ENCODE peak calls at places on chromosomes 11 and 22, in four cellular contexts. J, V, Q and U are unnamed samples.

GRCh38 chr11:28461338-28461737 is 353.1 kb downstream of the METTL15 start:
- DNase-seq in V (no peak), J (no peak), Q (no peak), U (no peak)

GRCh38 chr22:18068381-18068988 is 9.3 kb upstream of the PEX26 start:
- DNase-seq in J (no peak), Q (no peak), V (no peak), U (no peak)

GRCh38 chr11:119594639-119595249 is 134.3 kb downstream of the NECTIN1 start:
- DNase-seq in V (no peak), Q (no peak), J (no peak), U (no peak)

GRCh38 chr11:2599561-2600189 is 100.1 kb downstream of the KCNQ1OT1 start:
- DNase-seq in Q (no peak), V (no peak), J (no peak), U (no peak)

GRCh38 chr22:19886605-19887250 is 32.1 kb upstream of the GNB1L start:
- DNase-seq in J (no peak), Q (no peak), V (peak; percentile 90), U (no peak)

GRCh38 chr11:30552839-30553238 is 33.3 kb downstream of the MPPED2 start:
- DNase-seq in J (no peak), Q (no peak), V (no peak), U (no peak)

GRCh38 chr11:28713850-28714249 is 605.7 kb downstream of the METTL15 start:
- DNase-seq in J (no peak), V (no peak), Q (no peak), U (no peak)

GRCh38 chr11:124618863-124619262 is 3.8 kb upstream of the TBRG1 start:
- DNase-seq in V (no peak), Q (no peak), J (no peak), U (no peak)

GRCh38 chr11:3169952-3170755 is 5.0 kb upstream of the OSBPL5 start:
- DNase-seq in Q (no peak), J (no peak), V (no peak), U (no peak)

GRCh38 chr11:113384551-113384950 is 3.0 kb upstream of the ANKK1 start:
- DNase-seq in Q (no peak), J (no peak), V (no peak), U (peak; percentile 67)

GRCh38 chr22:31526275-31526674 is 29.9 kb downstream of the SFI1 start:
- DNase-seq in Q (no peak), J (no peak), V (no peak), U (no peak)

GRCh38 chr11:59174664-59175033 is 2.7 kb downstream of the DTX4 start:
- DNase-seq in Q (no peak), J (no peak), V (no peak), U (peak; percentile 78)

GRCh38 chr22:48870436-48870835 is 957.2 kb downstream of the BRD1 start:
- DNase-seq in V (no peak), Q (no peak), J (no peak), U (no peak)

GRCh38 chr11:67440229-67441081 is 2.8 kb downstream of the CORO1B start:
- DNase-seq in V (peak; percentile 27), J (no peak), Q (no peak), U (no peak)

GRCh38 chr11:127639916-127640315 is 639.3 kb upstream of the KIRREL3 start:
- DNase-seq in V (no peak), Q (no peak), J (no peak), U (no peak)

GRCh38 chr22:50626856-50627451 is 998 bp downstream of the ARSA start:
- DNase-seq in V (no peak), J (no peak), Q (no peak), U (peak; percentile 10)

GRCh38 chr22:28018461-28018927 is 99.4 kb upstream of the PITPNB start:
- DNase-seq in J (no peak), V (no peak), Q (no peak), U (no peak)

GRCh38 chr22:32466496-32466895 is 2.2 kb upstream of the BPIFC start:
- DNase-seq in V (no peak), J (no peak), Q (no peak), U (no peak)

GRCh38 chr11:102293873-102294601 is 23.2 kb upstream of the BIRC3 start:
- DNase-seq in Q (peak; percentile 83), J (peak; percentile 41), V (peak; percentile 86), U (peak; percentile 63)

GRCh38 chr22:20131856-20132685 is 467 bp downstream of the ZDHHC8 start:
- DNase-seq in V (no peak), J (peak; percentile 58), Q (no peak), U (peak; percentile 35)

GRCh38 chr11:120814531-120815259 is 209.2 kb upstream of the TBCEL start:
- DNase-seq in Q (no peak), J (no peak), V (no peak), U (no peak)

GRCh38 chr22:39177791-39178190 is 25.3 kb upstream of the CBX7 start:
- DNase-seq in J (no peak), Q (no peak), V (no peak), U (no peak)

GRCh38 chr11:9688716-9689511 is 25.0 kb downstream of the SWAP70 start:
- DNase-seq in V (peak; percentile 87), Q (no peak), J (peak; percentile 52), U (peak; percentile 44)

GRCh38 chr11:19892876-19893275 is 180.2 kb downstream of the NAV2 start:
- DNase-seq in J (no peak), Q (no peak), V (no peak), U (no peak)

GRCh38 chr11:65180877-65181568 is 705 bp upstream of the CAPN1 start:
- DNase-seq in V (peak; percentile 83), J (peak; percentile 95), Q (peak; percentile 68), U (peak; percentile 89)

GRCh38 chr11:119910056-119910455 is 181.1 kb upstream of the NECTIN1 start:
- DNase-seq in J (no peak), V (no peak), Q (no peak), U (peak; percentile 12)

GRCh38 chr22:24400726-24401596 is 26.4 kb upstream of the ADORA2A start:
- DNase-seq in Q (peak; percentile 45), J (no peak), V (peak; percentile 45), U (no peak)

GRCh38 chr11:47071341-47071740 is 105.3 kb downstream of the ARFGAP2 start:
- DNase-seq in J (no peak), V (no peak), Q (no peak), U (no peak)
- TF ChIP-seq EZH2phosphoT487 in J (no peak), V (no peak), Q (no peak), U (no peak)

GRCh38 chr11:79676396-79676795 is 235.6 kb upstream of the TENM4 start:
- DNase-seq in J (no peak), Q (no peak), V (no peak), U (no peak)
- TF ChIP-seq EZH2phosphoT487 in J (no peak), Q (no peak), V (no peak), U (no peak)

DNA sequence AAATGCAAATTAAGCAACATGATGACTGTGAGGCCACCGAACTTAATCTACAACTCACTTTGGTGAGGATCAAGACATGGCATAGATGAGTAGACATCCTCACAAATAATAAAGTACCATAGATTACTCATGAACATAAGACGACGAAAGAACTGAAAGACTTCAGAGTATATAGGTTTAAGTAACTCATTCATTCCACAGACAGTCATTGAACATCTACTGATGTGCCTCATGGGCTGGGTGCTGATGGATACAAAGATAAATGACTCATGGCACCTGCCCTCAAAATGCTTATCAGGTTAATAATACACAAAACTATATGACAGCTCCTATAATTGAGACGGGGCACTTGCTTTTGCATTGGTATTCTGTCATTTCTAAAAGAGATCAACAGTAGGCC is 63.3 kb downstream of the ZC3H12C start:
- DNase-seq in J (no peak), Q (no peak), V (no peak), U (no peak)
- TF ChIP-seq EZH2phosphoT487 in J (no peak), Q (no peak), V (no peak), U (no peak)

DNA sequence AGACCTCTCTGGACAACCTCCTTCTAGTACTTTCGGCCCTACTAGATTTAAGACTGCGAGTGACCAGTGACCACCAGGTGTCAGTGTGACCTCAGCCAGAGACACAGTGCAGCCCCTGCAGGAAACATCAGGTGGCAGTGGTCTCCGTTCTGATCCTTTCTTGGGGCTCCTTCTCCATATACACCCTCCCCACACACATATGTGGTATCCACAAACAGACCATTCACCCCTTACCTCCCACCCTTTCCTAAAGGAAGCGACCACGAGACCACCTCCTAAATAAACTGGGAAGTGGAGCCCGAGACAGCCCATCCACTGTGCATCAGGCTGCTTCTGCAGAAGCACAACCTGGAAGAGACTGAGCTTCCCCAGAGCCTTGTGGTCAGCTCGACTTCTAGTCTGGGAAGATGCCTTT is 38.5 kb upstream of the CYP2D6 start:
- DNase-seq in Q (peak; percentile 65), J (peak; percentile 89), V (peak; percentile 81), U (peak; percentile 88)
- TF ChIP-seq EZH2phosphoT487 in Q (no peak), J (no peak), V (no peak), U (no peak)

GRCh38 chr11:62923634-62924411 is 2.7 kb upstream of the CHRM1 start:
- DNase-seq in V (peak; percentile 27), J (peak; percentile 81), Q (peak; percentile 75), U (no peak)

GRCh38 chr11:62926669-62927455 is 5.7 kb upstream of the CHRM1 start:
- DNase-seq in J (peak; percentile 32), V (no peak), Q (no peak), U (no peak)

GRCh38 chr11:62928011-62928410 is 6.8 kb upstream of the CHRM1 start:
- DNase-seq in Q (no peak), J (peak; percentile 43), V (no peak), U (no peak)

GRCh38 chr11:62925308-62925707 is 4.1 kb upstream of the CHRM1 start:
- DNase-seq in V (no peak), J (peak; percentile 73), Q (no peak), U (no peak)

GRCh38 chr11:62925745-62926668 is 4.8 kb upstream of the CHRM1 start:
- DNase-seq in V (no peak), J (peak; percentile 58), Q (no peak), U (no peak)
- TF ChIP-seq EZH2phosphoT487 in V (no peak), J (peak; percentile 87), Q (no peak), U (peak; percentile 57)

DNA sequence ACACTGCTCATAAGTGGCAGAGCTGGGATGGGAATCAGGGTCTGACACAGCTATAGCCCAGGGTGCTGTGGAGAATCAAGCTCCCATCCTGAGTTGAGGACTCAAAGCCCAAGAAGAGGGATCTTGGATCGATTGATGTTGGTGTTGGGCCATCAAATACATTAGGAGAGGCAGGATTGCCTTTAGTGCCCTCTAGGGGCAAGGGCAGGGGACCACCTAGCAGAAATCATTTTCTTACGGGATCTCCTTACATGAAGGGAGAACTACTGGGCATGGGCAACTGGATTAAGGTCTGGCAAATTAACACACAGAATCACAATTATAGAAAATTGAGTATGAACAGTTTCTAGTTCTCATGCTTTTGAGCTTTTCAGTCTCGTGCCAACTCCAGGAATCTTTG is 24.9 kb upstream of the EMSY start:
- DNase-seq in J (peak; percentile 34), Q (no peak), V (peak; percentile 48), U (no peak)
- TF ChIP-seq EZH2phosphoT487 in J (no peak), Q (no peak), V (no peak), U (no peak)